ENCODE peak calls at places on chromosomes 7 and 10, in four cellular contexts. A is heart left ventricle; X is activated CD8-positive, alpha-beta T cell treated with anti-CD3 and anti-CD28 coated beads for 36 hours; R is HCT116. E is an unnamed sample.

GRCh38 chr7:150855046-150855445 is 2.7 kb downstream of the AOC1 start:
- DNase-seq in X (no peak), A (no peak), R (no peak), E (no peak)

GRCh38 chr7:20113423-20114027 is 103.7 kb downstream of the MACC1 start:
- DNase-seq in X (no peak), R (no peak), A (no peak), E (no peak)

GRCh38 chr7:123455965-123456364 is 78.4 kb downstream of the IQUB start:
- DNase-seq in R (no peak), A (no peak), X (no peak), E (no peak)

GRCh38 chr10:75723319-75723965 is 292.0 kb downstream of the LRMDA start:
- DNase-seq in R (no peak), X (no peak), A (no peak), E (no peak)

GRCh38 chr10:103563231-103564115 is 70.0 kb downstream of the NEURL1 start:
- DNase-seq in R (no peak), A (no peak), X (no peak), E (no peak)

GRCh38 chr10:33248638-33249037 is 85.8 kb downstream of the NRP1 start:
- DNase-seq in A (no peak), X (peak), R (no peak), E (peak)

GRCh38 chr7:23067271-23067670 is 38.3 kb upstream of the KLHL7 start:
- DNase-seq in X (no peak), R (no peak), A (no peak), E (no peak)

GRCh38 chr10:132889556-132889955 is 52.8 kb downstream of the CFAP46 start:
- DNase-seq in A (no peak), R (no peak), X (no peak), E (no peak)

GRCh38 chr10:26365681-26366327 is 72.3 kb upstream of the APBB1IP start:
- DNase-seq in R (no peak), X (peak), A (no peak), E (no peak)

GRCh38 chr7:53466396-53466795 is 431.0 kb downstream of the POM121L12 start:
- DNase-seq in X (no peak), R (no peak), A (no peak), E (no peak)

GRCh38 chr7:84809877-84810276 is 377.0 kb downstream of the SEMA3D start:
- DNase-seq in X (no peak), R (no peak), A (no peak), E (no peak)

GRCh38 chr7:84817016-84817415 is 369.8 kb downstream of the SEMA3D start:
- DNase-seq in R (no peak), X (no peak), A (no peak), E (no peak)

GRCh38 chr7:84811427-84811826 is 375.4 kb downstream of the SEMA3D start:
- DNase-seq in A (no peak), X (no peak), R (no peak), E (no peak)

GRCh38 chr7:84813376-84813775 is 373.5 kb downstream of the SEMA3D start:
- DNase-seq in X (no peak), A (no peak), R (no peak), E (no peak)
- TF ChIP-seq CTCF in X (no peak), A (no peak), R (no peak), E (no peak)

GRCh38 chr7:133529861-133530260 is 277.0 kb downstream of the EXOC4 start:
- DNase-seq in R (no peak), A (no peak), X (no peak), E (no peak)
- TF ChIP-seq CTCF in R (no peak), A (no peak), X (no peak), E (no peak)

GRCh38 chr7:2482725-2483451 is 6.7 kb upstream of the GRIFIN start:
- DNase-seq in R (no peak), X (no peak), A (no peak), E (no peak)
- TF ChIP-seq CTCF in R (no peak), X (peak), A (no peak), E (peak)

GRCh38 chr7:26567263-26567662 is 275.6 kb downstream of the SNX10 start:
- DNase-seq in A (no peak), R (no peak), X (no peak), E (no peak)

GRCh38 chr7:26560857-26561256 is 269.2 kb downstream of the SNX10 start:
- DNase-seq in R (no peak), A (no peak), X (no peak), E (no peak)

DNA sequence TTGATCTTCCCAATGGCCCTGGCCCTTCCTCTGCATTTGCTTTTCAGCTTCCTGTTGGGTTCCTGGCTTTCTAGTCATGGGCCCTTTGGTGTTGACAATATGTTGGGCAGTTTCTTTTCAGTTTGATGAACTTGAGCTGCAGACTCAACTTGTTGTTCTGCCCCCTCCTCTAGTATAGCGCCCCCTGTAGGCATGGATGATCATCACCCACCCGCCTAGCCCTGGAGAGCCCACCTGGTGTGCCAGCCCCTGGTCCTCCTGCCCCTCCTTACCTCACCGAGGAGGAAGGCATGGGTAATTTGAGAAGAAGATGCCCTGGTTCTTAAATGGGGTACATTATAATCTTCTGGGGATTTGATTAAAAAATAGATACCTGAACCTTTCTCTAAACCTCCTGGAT is 271.2 kb downstream of the SNX10 start:
- DNase-seq in X (no peak), A (no peak), R (no peak), E (no peak)
- TF ChIP-seq CTCF in X (peak), A (no peak), R (no peak), E (no peak)

GRCh38 chr7:148149730-148150129 is 440.8 kb upstream of the C7orf33 start:
- DNase-seq in A (no peak), R (no peak), X (no peak), E (no peak)
- TF ChIP-seq CTCF in A (no peak), R (no peak), X (no peak), E (no peak)

GRCh38 chr7:31146026-31146425 is 93.9 kb downstream of the ADCYAP1R1 start:
- DNase-seq in A (no peak), R (no peak), X (no peak), E (no peak)

GRCh38 chr7:31145339-31145738 is 93.2 kb downstream of the ADCYAP1R1 start:
- DNase-seq in R (no peak), A (no peak), X (no peak), E (no peak)
- TF ChIP-seq CTCF in R (peak), A (no peak), X (no peak), E (no peak)

GRCh38 chr10:126059101-126059826 is 162.9 kb downstream of the FANK1 start:
- DNase-seq in X (no peak), A (no peak), R (no peak), E (no peak)
- TF ChIP-seq CTCF in X (no peak), A (no peak), R (no peak), E (no peak)

GRCh38 chr7:44068054-44068453 is 2.7 kb upstream of the PGAM2 start:
- DNase-seq in R (no peak), A (no peak), X (no peak), E (no peak)
- TF ChIP-seq CTCF in R (no peak), A (no peak), X (no peak), E (no peak)